ENCODE peak calls at places on chromosome 9, in six cellular contexts. One of them, this sample, is unnamed.

GRCh38 chr9:116860509-116861120 is 173.5 kb downstream of the TRIM32 start:
- DNase-seq in GM12891: peak
- DNase-seq in upper lobe of left lung: no peak
- DNase-seq in HCT116: peak
- DNase-seq in GM23338: peak
- DNase-seq in H1: peak
- DNase-seq in this sample: peak

GRCh38 chr9:132288371-132288770 is 66.4 kb downstream of the SETX start:
- DNase-seq in HCT116: no peak
- DNase-seq in upper lobe of left lung: no peak
- DNase-seq in GM23338: no peak
- DNase-seq in H1: no peak
- DNase-seq in GM12891: no peak
- DNase-seq in this sample: no peak

GRCh38 chr9:125570246-125570645 is 136.8 kb downstream of the MAPKAP1 start:
- DNase-seq in upper lobe of left lung: no peak
- DNase-seq in GM12891: no peak
- DNase-seq in GM23338: no peak
- DNase-seq in H1: no peak
- DNase-seq in HCT116: no peak
- DNase-seq in this sample: no peak

GRCh38 chr9:7169717-7170348 is 412.1 kb downstream of the KDM4C start:
- DNase-seq in GM23338: no peak
- DNase-seq in upper lobe of left lung: no peak
- DNase-seq in GM12891: no peak
- DNase-seq in H1: no peak
- DNase-seq in HCT116: no peak
- DNase-seq in this sample: no peak

GRCh38 chr9:109346904-109347303 is 26.0 kb upstream of the EPB41L4B start:
- DNase-seq in GM12891: no peak
- DNase-seq in upper lobe of left lung: no peak
- DNase-seq in H1: no peak
- DNase-seq in GM23338: no peak
- DNase-seq in HCT116: no peak
- DNase-seq in this sample: no peak

GRCh38 chr9:37876376-37876775 is 27.6 kb downstream of the SLC25A51 start:
- DNase-seq in GM23338: no peak
- DNase-seq in HCT116: no peak
- DNase-seq in H1: no peak
- DNase-seq in upper lobe of left lung: no peak
- DNase-seq in GM12891: no peak
- DNase-seq in this sample: no peak

GRCh38 chr9:2764371-2764770 is 47.1 kb downstream of the KCNV2 start:
- DNase-seq in GM23338: no peak
- DNase-seq in upper lobe of left lung: no peak
- DNase-seq in GM12891: no peak
- DNase-seq in H1: no peak
- DNase-seq in HCT116: no peak
- DNase-seq in this sample: no peak

GRCh38 chr9:110464321-110464720 is 115.2 kb downstream of the SVEP1 start:
- DNase-seq in GM12891: no peak
- DNase-seq in GM23338: peak
- DNase-seq in HCT116: no peak
- DNase-seq in H1: no peak
- DNase-seq in upper lobe of left lung: no peak
- DNase-seq in this sample: no peak

GRCh38 chr9:93062364-93062763 is 3.9 kb downstream of the SUSD3 start:
- DNase-seq in H1: no peak
- DNase-seq in HCT116: no peak
- DNase-seq in GM12891: no peak
- DNase-seq in upper lobe of left lung: no peak
- DNase-seq in GM23338: peak
- DNase-seq in this sample: no peak

GRCh38 chr9:105639936-105640335 is 22.3 kb upstream of the TAL2 start:
- DNase-seq in H1: no peak
- DNase-seq in GM23338: no peak
- DNase-seq in HCT116: no peak
- DNase-seq in GM12891: no peak
- DNase-seq in upper lobe of left lung: no peak
- DNase-seq in this sample: no peak

GRCh38 chr9:90642570-90643539 is at the start of gene DIRAS2:
- DNase-seq in GM23338: peak
- DNase-seq in GM12891: no peak
- DNase-seq in H1: peak
- DNase-seq in HCT116: peak
- DNase-seq in upper lobe of left lung: peak
- DNase-seq in this sample: peak

GRCh38 chr9:87357600-87357999 is 140.1 kb upstream of the DAPK1 start:
- DNase-seq in upper lobe of left lung: no peak
- DNase-seq in GM12891: no peak
- DNase-seq in HCT116: no peak
- DNase-seq in H1: no peak
- DNase-seq in GM23338: no peak
- DNase-seq in this sample: no peak

GRCh38 chr9:87359264-87359663 is 138.4 kb upstream of the DAPK1 start:
- DNase-seq in HCT116: no peak
- DNase-seq in H1: no peak
- DNase-seq in GM12891: no peak
- DNase-seq in GM23338: no peak
- DNase-seq in upper lobe of left lung: no peak
- DNase-seq in this sample: no peak

GRCh38 chr9:87359958-87360601 is 137.6 kb upstream of the DAPK1 start:
- DNase-seq in GM23338: no peak
- DNase-seq in upper lobe of left lung: no peak
- DNase-seq in HCT116: no peak
- DNase-seq in H1: no peak
- DNase-seq in GM12891: no peak
- DNase-seq in this sample: no peak

GRCh38 chr9:87350915-87351314 is 146.8 kb upstream of the DAPK1 start:
- DNase-seq in GM12891: no peak
- DNase-seq in H1: no peak
- DNase-seq in HCT116: no peak
- DNase-seq in GM23338: no peak
- DNase-seq in upper lobe of left lung: no peak
- DNase-seq in this sample: no peak

DNA sequence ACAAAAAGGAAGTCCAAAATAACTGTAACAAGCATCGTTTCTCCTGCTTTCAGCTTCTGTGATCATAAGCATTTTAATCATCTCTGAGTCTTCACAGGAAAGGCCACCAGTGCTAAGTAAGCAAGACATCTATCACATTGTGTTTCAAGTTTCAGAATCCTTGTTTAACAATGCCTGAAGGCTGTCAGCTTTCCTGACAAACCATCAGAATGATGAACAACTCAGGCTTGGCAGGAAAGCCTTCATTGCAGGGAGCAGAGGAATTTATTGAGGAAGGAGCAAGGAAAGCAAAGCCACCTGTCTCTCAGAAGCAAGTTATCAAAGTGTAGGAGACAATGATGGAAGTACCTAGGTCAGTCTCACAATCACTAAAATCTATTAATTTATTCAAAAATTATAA is 143.5 kb upstream of the DAPK1 start:
- DNase-seq in GM12891: no peak
- DNase-seq in GM23338: no peak
- DNase-seq in H1: no peak
- DNase-seq in upper lobe of left lung: no peak
- DNase-seq in HCT116: no peak
- DNase-seq in this sample: no peak
- TF ChIP-seq POLR2AphosphoS5 in GM12891: no peak
- TF ChIP-seq POLR2AphosphoS5 in GM23338: no peak
- TF ChIP-seq POLR2AphosphoS5 in H1: no peak
- TF ChIP-seq POLR2AphosphoS5 in upper lobe of left lung: no peak
- TF ChIP-seq POLR2AphosphoS5 in HCT116: no peak
- TF ChIP-seq POLR2AphosphoS5 in this sample: no peak

GRCh38 chr9:35908484-35909125 is 685 bp upstream of the SPAAR start:
- DNase-seq in upper lobe of left lung: no peak
- DNase-seq in GM23338: no peak
- DNase-seq in H1: no peak
- DNase-seq in HCT116: no peak
- DNase-seq in GM12891: no peak
- DNase-seq in this sample: no peak

GRCh38 chr9:35905912-35906679 is at the start of gene HRCT1:
- DNase-seq in GM12891: no peak
- DNase-seq in upper lobe of left lung: peak
- DNase-seq in HCT116: peak
- DNase-seq in GM23338: no peak
- DNase-seq in H1: no peak
- DNase-seq in this sample: peak

GRCh38 chr9:35906923-35907699 is 1.1 kb downstream of the HRCT1 start:
- DNase-seq in GM23338: no peak
- DNase-seq in H1: no peak
- DNase-seq in GM12891: no peak
- DNase-seq in HCT116: no peak
- DNase-seq in upper lobe of left lung: peak
- DNase-seq in this sample: no peak

GRCh38 chr9:35909274-35909673 is at the start of gene SPAAR:
- DNase-seq in H1: no peak
- DNase-seq in upper lobe of left lung: peak
- DNase-seq in GM23338: no peak
- DNase-seq in HCT116: no peak
- DNase-seq in GM12891: no peak
- DNase-seq in this sample: no peak

DNA sequence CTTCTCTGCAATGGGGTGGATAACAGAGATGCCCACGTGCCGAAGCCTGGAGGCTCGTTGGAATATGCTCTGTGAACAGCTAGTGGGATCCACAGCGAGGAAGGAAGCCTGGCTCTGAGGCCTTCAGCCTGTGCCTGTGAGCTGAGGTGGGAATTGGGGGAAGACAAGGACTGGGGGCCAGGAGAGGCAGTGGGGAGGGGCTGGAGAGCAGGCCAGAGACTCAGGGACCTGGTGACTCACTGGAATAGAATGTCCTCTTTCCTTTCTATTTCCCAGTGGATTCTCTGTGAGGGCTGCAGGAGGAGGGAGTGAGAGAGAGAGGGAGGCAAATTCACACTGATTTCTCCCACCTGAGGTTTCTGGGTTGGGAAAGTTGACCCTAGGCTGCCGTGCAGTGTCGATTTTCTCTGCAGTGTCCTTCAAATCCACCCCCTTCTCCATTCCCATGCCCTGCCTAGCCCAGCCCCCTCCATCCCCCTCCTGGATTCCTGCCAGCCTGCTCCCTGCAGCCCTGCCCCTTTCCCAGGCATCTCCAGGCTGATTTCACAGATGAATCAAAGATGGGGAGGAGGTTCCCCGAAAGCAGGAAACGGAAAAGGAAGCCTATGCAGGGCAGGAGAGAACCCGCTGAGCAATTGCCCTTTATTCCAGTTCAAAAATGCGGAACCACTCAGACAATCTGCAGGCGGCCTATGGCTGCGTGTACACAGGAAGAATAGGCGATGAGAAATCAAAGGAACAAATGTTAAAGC is 1.4 kb upstream of the SPAAR start:
- DNase-seq in HCT116: peak
- DNase-seq in GM12891: no peak
- DNase-seq in GM23338: peak
- DNase-seq in H1: peak
- DNase-seq in upper lobe of left lung: no peak
- DNase-seq in this sample: peak
- TF ChIP-seq POLR2AphosphoS5 in HCT116: peak
- TF ChIP-seq POLR2AphosphoS5 in GM12891: no peak
- TF ChIP-seq POLR2AphosphoS5 in GM23338: no peak
- TF ChIP-seq POLR2AphosphoS5 in H1: no peak
- TF ChIP-seq POLR2AphosphoS5 in upper lobe of left lung: peak
- TF ChIP-seq POLR2AphosphoS5 in this sample: peak

DNA sequence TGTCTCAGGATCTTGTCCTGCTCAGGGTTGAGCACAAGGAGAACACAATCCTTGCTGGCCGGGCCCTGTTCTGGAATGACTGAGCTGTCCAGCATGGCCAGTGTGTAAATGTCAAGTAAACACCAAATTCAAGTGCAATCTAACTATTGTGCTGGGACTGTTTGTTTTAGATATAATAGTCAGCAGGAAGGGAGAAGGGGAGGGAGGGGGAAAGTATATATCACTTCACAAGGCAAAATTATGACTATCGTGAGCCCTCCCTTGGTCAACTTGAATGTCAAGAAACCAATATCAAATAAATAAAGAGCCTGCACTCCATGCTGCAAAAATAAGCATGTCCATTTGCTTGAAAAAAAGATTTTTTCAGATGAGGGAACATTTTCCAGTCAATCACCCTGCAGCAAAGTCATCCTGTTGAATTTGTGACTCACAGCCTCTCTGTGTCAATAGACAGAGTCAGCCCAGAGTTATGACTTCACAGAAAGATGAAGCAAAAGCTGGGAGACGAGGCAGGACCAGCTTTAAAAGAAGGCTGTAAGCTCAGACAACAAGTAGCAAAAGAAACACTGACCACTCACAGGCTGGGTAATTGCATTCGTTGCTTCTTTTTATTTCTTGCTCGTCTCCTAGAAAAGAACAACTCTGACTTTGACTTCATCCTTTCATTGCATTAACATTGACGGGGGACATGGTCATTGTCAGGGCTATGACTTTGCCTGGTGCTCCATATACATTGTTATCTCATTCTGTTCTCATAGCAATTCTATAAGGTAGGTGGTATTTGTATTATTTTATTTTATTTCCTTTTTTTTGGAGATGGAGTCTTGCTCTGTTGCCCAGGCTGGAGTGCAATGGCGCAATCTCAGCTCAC is 15.3 kb upstream of the KLF4 start:
- DNase-seq in upper lobe of left lung: no peak
- DNase-seq in GM12891: no peak
- DNase-seq in GM23338: no peak
- DNase-seq in HCT116: no peak
- DNase-seq in H1: no peak
- DNase-seq in this sample: peak
- TF ChIP-seq POLR2AphosphoS5 in upper lobe of left lung: no peak
- TF ChIP-seq POLR2AphosphoS5 in GM12891: no peak
- TF ChIP-seq POLR2AphosphoS5 in GM23338: no peak
- TF ChIP-seq POLR2AphosphoS5 in HCT116: no peak
- TF ChIP-seq POLR2AphosphoS5 in H1: no peak
- TF ChIP-seq POLR2AphosphoS5 in this sample: peak

GRCh38 chr9:75104607-75105006 is 16.3 kb downstream of the OSTF1 start:
- DNase-seq in H1: no peak
- DNase-seq in upper lobe of left lung: no peak
- DNase-seq in GM23338: no peak
- DNase-seq in GM12891: no peak
- DNase-seq in HCT116: no peak
- DNase-seq in this sample: no peak

GRCh38 chr9:75105019-75105540 is 16.8 kb downstream of the OSTF1 start:
- DNase-seq in H1: no peak
- DNase-seq in GM12891: no peak
- DNase-seq in HCT116: no peak
- DNase-seq in upper lobe of left lung: no peak
- DNase-seq in GM23338: no peak
- DNase-seq in this sample: no peak

GRCh38 chr9:75105841-75106240 is 17.5 kb downstream of the OSTF1 start:
- DNase-seq in upper lobe of left lung: no peak
- DNase-seq in HCT116: no peak
- DNase-seq in GM23338: no peak
- DNase-seq in H1: no peak
- DNase-seq in GM12891: no peak
- DNase-seq in this sample: no peak

GRCh38 chr9:75108571-75108970 is 20.3 kb downstream of the OSTF1 start:
- DNase-seq in HCT116: no peak
- DNase-seq in H1: no peak
- DNase-seq in GM12891: no peak
- DNase-seq in upper lobe of left lung: no peak
- DNase-seq in GM23338: no peak
- DNase-seq in this sample: peak

GRCh38 chr9:75106856-75107255 is 18.5 kb downstream of the OSTF1 start:
- DNase-seq in HCT116: no peak
- DNase-seq in GM23338: no peak
- DNase-seq in GM12891: no peak
- DNase-seq in upper lobe of left lung: no peak
- DNase-seq in H1: no peak
- DNase-seq in this sample: no peak
- TF ChIP-seq POLR2AphosphoS5 in HCT116: no peak
- TF ChIP-seq POLR2AphosphoS5 in GM23338: no peak
- TF ChIP-seq POLR2AphosphoS5 in GM12891: no peak
- TF ChIP-seq POLR2AphosphoS5 in upper lobe of left lung: peak
- TF ChIP-seq POLR2AphosphoS5 in H1: no peak
- TF ChIP-seq POLR2AphosphoS5 in this sample: no peak